ENCODE peak calls at places on chromosomes 7 and 10, in nine cellular contexts. One of them, this sample, is unnamed.

GRCh38 chr7:35707422-35707821 is 12.5 kb upstream of the HERPUD2 start:
- DNase-seq in Peyer's patch: no peak
- DNase-seq in astrocyte of the spinal cord: peak
- DNase-seq in stimulated activated CD8-positive, alpha-beta memory T cell treated with anti-CD3 and anti-CD28 coated beads, Interleukin-15, amount 100 ng/mL, for 24 hours: no peak
- DNase-seq in lower lobe of right lung: no peak
- DNase-seq in ovary: no peak
- DNase-seq in T1000: no peak
- DNase-seq in adrenal gland: no peak
- DNase-seq in CD4-positive, alpha-beta T cell: no peak
- DNase-seq in this sample: no peak

GRCh38 chr7:130883928-130884327 is 149.9 kb upstream of the KLF14 start:
- DNase-seq in adrenal gland: no peak
- DNase-seq in T1000: no peak
- DNase-seq in Peyer's patch: no peak
- DNase-seq in ovary: no peak
- DNase-seq in stimulated activated CD8-positive, alpha-beta memory T cell treated with anti-CD3 and anti-CD28 coated beads, Interleukin-15, amount 100 ng/mL, for 24 hours: no peak
- DNase-seq in lower lobe of right lung: no peak
- DNase-seq in CD4-positive, alpha-beta T cell: no peak
- DNase-seq in astrocyte of the spinal cord: no peak
- DNase-seq in this sample: no peak

GRCh38 chr10:52110576-52110975 is 203.5 kb upstream of the DKK1 start:
- DNase-seq in Peyer's patch: no peak
- DNase-seq in stimulated activated CD8-positive, alpha-beta memory T cell treated with anti-CD3 and anti-CD28 coated beads, Interleukin-15, amount 100 ng/mL, for 24 hours: no peak
- DNase-seq in T1000: no peak
- DNase-seq in ovary: no peak
- DNase-seq in astrocyte of the spinal cord: no peak
- DNase-seq in CD4-positive, alpha-beta T cell: no peak
- DNase-seq in lower lobe of right lung: no peak
- DNase-seq in adrenal gland: no peak
- DNase-seq in this sample: no peak

GRCh38 chr10:74391786-74392185 is 240.8 kb downstream of the ADK start:
- DNase-seq in Peyer's patch: no peak
- DNase-seq in T1000: no peak
- DNase-seq in lower lobe of right lung: no peak
- DNase-seq in CD4-positive, alpha-beta T cell: no peak
- DNase-seq in adrenal gland: no peak
- DNase-seq in ovary: no peak
- DNase-seq in stimulated activated CD8-positive, alpha-beta memory T cell treated with anti-CD3 and anti-CD28 coated beads, Interleukin-15, amount 100 ng/mL, for 24 hours: no peak
- DNase-seq in astrocyte of the spinal cord: no peak
- DNase-seq in this sample: no peak

GRCh38 chr10:132446661-132447445 is 49.9 kb downstream of the PWWP2B start:
- DNase-seq in CD4-positive, alpha-beta T cell: peak
- DNase-seq in T1000: no peak
- DNase-seq in Peyer's patch: peak
- DNase-seq in stimulated activated CD8-positive, alpha-beta memory T cell treated with anti-CD3 and anti-CD28 coated beads, Interleukin-15, amount 100 ng/mL, for 24 hours: peak
- DNase-seq in adrenal gland: peak
- DNase-seq in astrocyte of the spinal cord: no peak
- DNase-seq in lower lobe of right lung: peak
- DNase-seq in ovary: no peak
- DNase-seq in this sample: peak

GRCh38 chr7:46583606-46584005 is 662.5 kb upstream of the IGFBP3 start:
- DNase-seq in astrocyte of the spinal cord: no peak
- DNase-seq in lower lobe of right lung: no peak
- DNase-seq in stimulated activated CD8-positive, alpha-beta memory T cell treated with anti-CD3 and anti-CD28 coated beads, Interleukin-15, amount 100 ng/mL, for 24 hours: no peak
- DNase-seq in Peyer's patch: no peak
- DNase-seq in T1000: no peak
- DNase-seq in adrenal gland: no peak
- DNase-seq in CD4-positive, alpha-beta T cell: no peak
- DNase-seq in ovary: no peak
- DNase-seq in this sample: peak

GRCh38 chr10:125377368-125377767 is 217.0 kb upstream of the CTBP2 start:
- DNase-seq in astrocyte of the spinal cord: no peak
- DNase-seq in adrenal gland: no peak
- DNase-seq in ovary: no peak
- DNase-seq in stimulated activated CD8-positive, alpha-beta memory T cell treated with anti-CD3 and anti-CD28 coated beads, Interleukin-15, amount 100 ng/mL, for 24 hours: no peak
- DNase-seq in CD4-positive, alpha-beta T cell: no peak
- DNase-seq in T1000: no peak
- DNase-seq in lower lobe of right lung: no peak
- DNase-seq in Peyer's patch: no peak
- DNase-seq in this sample: no peak

GRCh38 chr10:101974091-101974799 is 81.7 kb downstream of the ARMH3 start:
- DNase-seq in T1000: no peak
- DNase-seq in astrocyte of the spinal cord: no peak
- DNase-seq in CD4-positive, alpha-beta T cell: no peak
- DNase-seq in Peyer's patch: no peak
- DNase-seq in lower lobe of right lung: no peak
- DNase-seq in adrenal gland: no peak
- DNase-seq in stimulated activated CD8-positive, alpha-beta memory T cell treated with anti-CD3 and anti-CD28 coated beads, Interleukin-15, amount 100 ng/mL, for 24 hours: no peak
- DNase-seq in ovary: no peak
- DNase-seq in this sample: no peak